ENCODE peak calls at places on chromosomes 16 and 17, in nine cellular contexts. O, W, K, U, R, G, J, F and L are unnamed samples. For H3K36me3 and H3K9me3, the result is how much of the 10 kb centered on the place peaks cover.

GRCh38 chr17:2137342-2138098 is 82.6 kb downstream of the HIC1 start:
- DNase-seq in O (no peak), W (no peak), K (peak), U (no peak), R (no peak), G (peak), J (peak), F (no peak), L (no peak)

GRCh38 chr17:44932096-44932495 is 15.5 kb downstream of the KIF18B start:
- DNase-seq in O (no peak), W (no peak), K (no peak), U (no peak), R (no peak), G (no peak), J (no peak), F (peak), L (peak)

GRCh38 chr16:26985100-26986065 is 81.3 kb upstream of the C16orf82 start:
- DNase-seq in O (no peak), W (no peak), K (no peak), U (no peak), R (no peak), G (peak), J (no peak), F (no peak), L (no peak)

GRCh38 chr16:50384500-50385122 is 15.8 kb upstream of the BRD7 start:
- DNase-seq in O (no peak), W (no peak), K (no peak), U (no peak), R (no peak), G (no peak), J (no peak), F (no peak), L (no peak)

GRCh38 chr16:13148836-13149235 is 247.4 kb downstream of the SHISA9 start:
- DNase-seq in O (no peak), W (no peak), K (no peak), U (no peak), R (no peak), G (no peak), J (no peak), F (no peak), L (no peak)

GRCh38 chr16:66608241-66609138 is 4.0 kb downstream of the CMTM3 start:
- DNase-seq in O (peak), W (peak), K (peak), U (peak), R (peak), G (peak), J (peak), F (peak), L (peak)

GRCh38 chr16:11964761-11965539 is at the start of gene TNFRSF17:
- DNase-seq in O (no peak), W (no peak), K (peak), U (no peak), R (no peak), G (no peak), J (no peak), F (no peak), L (no peak)

GRCh38 chr17:32285770-32286517 is 20.3 kb downstream of the RHBDL3 start:
- DNase-seq in O (no peak), W (no peak), K (no peak), U (no peak), R (no peak), G (no peak), J (no peak), F (no peak), L (no peak)

GRCh38 chr17:69961488-69962145 is 113.4 kb upstream of the KCNJ16 start:
- DNase-seq in O (peak), W (no peak), K (no peak), U (no peak), R (peak), G (peak), J (no peak), F (peak), L (no peak)

GRCh38 chr17:66704858-66705257 is 130.1 kb upstream of the CACNG5 start:
- DNase-seq in O (no peak), W (no peak), K (no peak), U (no peak), R (no peak), G (no peak), J (no peak), F (no peak), L (no peak)

GRCh38 chr16:86306811-86307517 is 203.4 kb upstream of the FOXF1 start:
- DNase-seq in O (no peak), W (no peak), K (peak), U (no peak), R (no peak), G (no peak), J (no peak), F (no peak), L (no peak)

GRCh38 chr16:87939562-87940423 is 3.5 kb upstream of the CA5A start:
- DNase-seq in O (peak), W (no peak), K (no peak), U (no peak), R (no peak), G (no peak), J (no peak), F (no peak), L (no peak)

GRCh38 chr17:72852267-72852945 is 240.1 kb downstream of the SLC39A11 start:
- DNase-seq in O (no peak), W (no peak), K (no peak), U (no peak), R (no peak), G (no peak), J (no peak), F (no peak), L (no peak)

GRCh38 chr17:83179811-83180210 is 100.4 kb downstream of the METRNL start:
- DNase-seq in O (no peak), W (no peak), K (no peak), U (peak), R (no peak), G (no peak), J (no peak), F (no peak), L (no peak)

GRCh38 chr17:3983945-3984484 is 19.8 kb upstream of the ATP2A3 start:
- DNase-seq in O (no peak), W (no peak), K (peak), U (no peak), R (peak), G (no peak), J (no peak), F (no peak), L (peak)

GRCh38 chr16:31148281-31148728 is 1.6 kb downstream of the PRSS36 start:
- DNase-seq in O (no peak), W (no peak), K (no peak), U (no peak), R (no peak), G (no peak), J (no peak), F (no peak), L (peak)

GRCh38 chr17:16491131-16491702 is 776 bp downstream of the LRRC75A start:
- DNase-seq in O (peak), W (peak), K (no peak), U (no peak), R (no peak), G (no peak), J (no peak), F (peak), L (peak)
- H3K4me3 ChIP-seq in O (peak), W (peak), K (peak), U (peak), R (peak), G (peak), J (no peak), F (peak), L (peak)

DNA sequence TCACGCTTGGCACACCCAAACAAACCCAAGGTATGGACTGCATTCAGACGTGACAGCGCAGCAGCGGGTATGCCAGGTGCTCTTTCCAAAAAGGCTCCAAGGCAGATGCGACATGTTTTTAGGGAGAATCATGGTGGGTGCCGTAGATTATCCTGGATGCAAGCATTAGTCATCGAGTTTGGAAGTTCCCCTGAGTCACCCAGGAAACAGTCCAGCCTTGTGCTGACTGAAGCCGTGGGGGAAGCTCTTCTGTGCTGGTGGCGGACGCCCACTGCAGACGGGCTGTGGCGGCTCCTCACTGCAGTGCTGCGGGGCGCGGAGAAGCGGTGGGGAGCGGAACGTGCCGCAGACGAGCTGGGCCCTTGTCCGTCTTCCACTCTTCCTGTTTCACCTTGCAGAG is 13.9 kb downstream of the JPT2 start:
- DNase-seq in O (no peak), W (no peak), K (peak), U (no peak), R (no peak), G (no peak), J (peak), F (no peak), L (no peak)
- H3K36me3 ChIP-seq in O (under half), W (under half), K (under half), U (half or more), R (under half), G (half or more), J (half or more), F (under half), L (half or more)

DNA sequence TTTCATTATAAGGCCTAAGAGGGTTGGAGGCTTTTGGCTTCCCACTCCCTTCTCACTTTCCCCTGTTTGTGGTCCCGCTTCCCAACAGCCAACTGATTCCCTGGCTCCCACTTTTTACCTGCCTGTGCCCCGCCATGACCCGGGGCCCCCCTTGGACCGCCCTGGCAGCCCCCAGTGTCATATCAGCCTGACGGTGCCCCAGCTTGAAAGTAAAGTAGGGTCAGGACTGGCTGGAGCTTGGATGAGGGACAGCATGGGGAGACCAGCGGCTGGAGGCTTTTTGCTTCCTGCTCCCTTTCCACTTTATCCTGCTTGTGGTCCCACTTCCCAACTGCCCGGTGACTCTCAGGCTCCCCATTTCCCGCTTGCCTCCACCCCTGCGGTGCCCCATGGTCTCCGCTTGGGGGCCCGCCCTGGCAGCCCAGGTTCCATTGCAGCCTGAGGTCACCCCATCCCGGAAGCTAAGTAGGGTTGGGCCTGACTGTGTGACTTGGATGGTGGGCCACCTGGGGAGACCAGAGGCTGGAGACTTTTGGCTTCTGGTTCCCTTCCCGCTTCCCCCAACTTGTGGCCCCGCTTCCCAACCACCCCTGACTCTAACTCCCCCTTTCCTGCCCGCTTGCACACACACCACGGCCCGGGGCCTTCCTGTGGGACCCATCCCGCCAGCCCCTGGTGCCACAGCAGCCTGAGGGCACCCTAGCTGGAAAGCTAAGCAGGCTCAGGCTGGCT is 2274.7 kb downstream of the TP53TG3F start:
- DNase-seq in O (no peak), W (no peak), K (no peak), U (no peak), R (no peak), G (no peak), J (no peak), F (no peak), L (no peak)
- H3K9me3 ChIP-seq in O (under half), W (under half), K (under half), U (under half), R (under half), G (under half), J (under half), F (under half), L (under half)

GRCh38 chr17:36059455-36059854 is 4.6 kb upstream of the CCL18 start:
- DNase-seq in O (no peak), W (no peak), K (no peak), U (no peak), R (no peak), G (no peak), J (no peak), F (no peak), L (no peak)

GRCh38 chr17:36057900-36058299 is 6.2 kb upstream of the CCL18 start:
- DNase-seq in O (no peak), W (no peak), K (no peak), U (no peak), R (no peak), G (no peak), J (no peak), F (no peak), L (no peak)

DNA sequence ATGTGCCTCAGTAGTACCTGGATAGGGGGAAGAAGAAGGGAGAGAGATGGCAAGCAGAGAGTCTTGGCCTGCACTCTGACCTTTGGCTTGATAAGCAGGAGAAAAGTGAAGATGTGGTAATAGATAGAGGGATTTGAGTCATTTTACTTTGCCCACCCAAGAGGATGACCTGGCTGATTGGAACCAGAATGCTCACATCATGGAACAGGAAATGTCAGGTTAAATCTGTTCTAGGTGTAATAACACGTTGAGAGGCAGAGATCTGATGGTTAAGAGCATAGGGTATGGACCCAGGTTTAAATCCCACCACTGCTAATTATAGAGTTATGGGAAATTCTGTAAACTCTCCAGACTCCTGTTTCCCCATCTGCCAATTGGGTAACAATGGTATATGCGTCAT is 8.2 kb upstream of the CCL18 start:
- DNase-seq in O (no peak), W (no peak), K (no peak), U (no peak), R (no peak), G (no peak), J (no peak), F (no peak), L (no peak)
- H3K4me3 ChIP-seq in O (no peak), W (no peak), K (no peak), U (no peak), R (no peak), G (no peak), J (no peak), F (no peak), L (no peak)

GRCh38 chr17:16091773-16092172 is 92.1 kb downstream of the TTC19 start:
- DNase-seq in O (no peak), W (no peak), K (no peak), U (no peak), R (no peak), G (no peak), J (no peak), F (no peak), L (no peak)
- H3K36me3 ChIP-seq in O (under half), W (under half), K (under half), U (under half), R (under half), G (under half), J (under half), F (under half), L (under half)

GRCh38 chr16:21185659-21186325 is 25.6 kb downstream of the ZP2 start:
- DNase-seq in O (no peak), W (no peak), K (no peak), U (no peak), R (no peak), G (no peak), J (no peak), F (no peak), L (no peak)
- H3K9me3 ChIP-seq in O (under half), W (under half), K (under half), U (under half), R (under half), G (under half), J (under half), F (under half), L (under half)

GRCh38 chr16:275786-276232 is at the start of gene RGS11:
- DNase-seq in O (no peak), W (peak), K (peak), U (no peak), R (no peak), G (no peak), J (no peak), F (no peak), L (peak)
- H3K4me3 ChIP-seq in O (peak), W (peak), K (peak), U (peak), R (no peak), G (peak), J (peak), F (no peak), L (peak)